ENCODE peak calls at places on chromosomes 7 and 10, in nine cellular contexts. U is gastrocnemius medialis, W is upper lobe of left lung, Z is heart left ventricle, C is stomach, F is suprapubic skin, I is ovary, Q is K562, A is spleen. S is an unnamed sample.

GRCh38 chr10:71383972-71384687 is 12.6 kb upstream of the CDH23 start:
- DNase-seq in U (peak), W (peak), Z (peak), C (peak), F (peak), I (peak), Q (peak), A (peak), S (peak)

GRCh38 chr7:100013328-100013676 is 2.1 kb upstream of the ZKSCAN1 start:
- DNase-seq in U (no peak), W (no peak), Z (no peak), C (no peak), F (no peak), I (peak), Q (no peak), A (no peak), S (no peak)

GRCh38 chr10:131050162-131050766 is 261.3 kb downstream of the TCERG1L start:
- DNase-seq in U (no peak), W (no peak), Z (no peak), C (no peak), F (no peak), I (no peak), Q (no peak), A (peak), S (no peak)

GRCh38 chr10:21528452-21529235 is 3.2 kb upstream of the SKIDA1 start:
- DNase-seq in U (no peak), W (no peak), Z (no peak), C (no peak), F (no peak), I (no peak), Q (no peak), A (no peak), S (peak)

GRCh38 chr10:69994262-69994661 is 58.4 kb upstream of the MACROH2A2 start:
- DNase-seq in U (peak), W (peak), Z (peak), C (no peak), F (no peak), I (no peak), Q (peak), A (no peak), S (peak)

GRCh38 chr7:97982647-97983046 is 7.3 kb downstream of the OCM2 start:
- DNase-seq in U (no peak), W (peak), Z (no peak), C (no peak), F (no peak), I (no peak), Q (no peak), A (no peak), S (no peak)

GRCh38 chr7:134311807-134312206 is 4.9 kb downstream of the SLC35B4 start:
- DNase-seq in U (no peak), W (no peak), Z (no peak), C (no peak), F (no peak), I (no peak), Q (no peak), A (no peak), S (no peak)

GRCh38 chr10:29784175-29784773 is 149.5 kb upstream of the SVIL start:
- DNase-seq in U (peak), W (peak), Z (peak), C (peak), F (peak), I (peak), Q (no peak), A (no peak), S (peak)

GRCh38 chr7:18890134-18890533 is 227.3 kb downstream of the TWIST1 start:
- DNase-seq in U (no peak), W (no peak), Z (no peak), C (no peak), F (no peak), I (no peak), Q (no peak), A (no peak), S (no peak)

GRCh38 chr7:67842571-67842970 is 845.9 kb downstream of the TYW1 start:
- DNase-seq in U (no peak), W (no peak), Z (no peak), C (no peak), F (no peak), I (no peak), Q (no peak), A (no peak), S (no peak)

GRCh38 chr7:80721880-80722595 is 83.6 kb downstream of the CD36 start:
- DNase-seq in U (no peak), W (peak), Z (no peak), C (no peak), F (no peak), I (no peak), Q (no peak), A (no peak), S (no peak)

GRCh38 chr10:79405221-79405994 is 40.0 kb downstream of the ZCCHC24 start:
- DNase-seq in U (no peak), W (no peak), Z (no peak), C (peak), F (peak), I (peak), Q (no peak), A (peak), S (no peak)

GRCh38 chr10:33353853-33354252 is 19.4 kb upstream of the NRP1 start:
- DNase-seq in U (no peak), W (no peak), Z (no peak), C (no peak), F (no peak), I (no peak), Q (no peak), A (no peak), S (no peak)

GRCh38 chr10:121684276-121684675 is 86.0 kb upstream of the FGFR2 start:
- DNase-seq in U (no peak), W (no peak), Z (no peak), C (no peak), F (no peak), I (no peak), Q (no peak), A (no peak), S (no peak)

GRCh38 chr10:6343321-6344010 is 140.7 kb downstream of the PFKFB3 start:
- DNase-seq in U (no peak), W (no peak), Z (no peak), C (no peak), F (no peak), I (no peak), Q (no peak), A (no peak), S (no peak)

GRCh38 chr10:86385806-86386205 is 19.2 kb upstream of the GRID1 start:
- DNase-seq in U (no peak), W (no peak), Z (no peak), C (no peak), F (no peak), I (no peak), Q (no peak), A (no peak), S (no peak)

GRCh38 chr7:155373359-155374273 is 75.9 kb downstream of the INSIG1 start:
- DNase-seq in U (no peak), W (no peak), Z (no peak), C (no peak), F (no peak), I (no peak), Q (no peak), A (peak), S (no peak)

GRCh38 chr10:113953505-113954272 is 90.0 kb upstream of the ADRB1 start:
- DNase-seq in U (no peak), W (no peak), Z (no peak), C (no peak), F (no peak), I (no peak), Q (peak), A (no peak), S (no peak)

GRCh38 chr7:92731327-92732063 is 104.9 kb downstream of the CDK6 start:
- DNase-seq in U (no peak), W (no peak), Z (no peak), C (no peak), F (no peak), I (no peak), Q (no peak), A (no peak), S (no peak)

GRCh38 chr7:158517072-158517471 is 70.6 kb downstream of the PTPRN2 start:
- DNase-seq in U (no peak), W (no peak), Z (no peak), C (no peak), F (no peak), I (no peak), Q (no peak), A (no peak), S (no peak)

GRCh38 chr10:37535459-37536246 is 321.8 kb downstream of the ZNF248 start:
- DNase-seq in U (no peak), W (no peak), Z (no peak), C (no peak), F (no peak), I (no peak), Q (no peak), A (no peak), S (no peak)

GRCh38 chr7:69232445-69233376 is 365.6 kb upstream of the AUTS2 start:
- DNase-seq in U (no peak), W (no peak), Z (no peak), C (no peak), F (peak), I (no peak), Q (no peak), A (no peak), S (no peak)

GRCh38 chr10:79273603-79274002 is 73.7 kb upstream of the PPIF start:
- DNase-seq in U (no peak), W (no peak), Z (no peak), C (no peak), F (no peak), I (peak), Q (no peak), A (no peak), S (peak)

GRCh38 chr10:21399392-21400015 is 126.0 kb downstream of the SKIDA1 start:
- DNase-seq in U (no peak), W (no peak), Z (no peak), C (no peak), F (no peak), I (no peak), Q (no peak), A (no peak), S (no peak)

GRCh38 chr7:6340241-6340640 is 67.8 kb upstream of the CYTH3 start:
- DNase-seq in U (no peak), W (no peak), Z (no peak), C (no peak), F (no peak), I (no peak), Q (no peak), A (no peak), S (no peak)

GRCh38 chr7:99340659-99341058 is 15.0 kb downstream of the ARPC1A start:
- DNase-seq in U (no peak), W (no peak), Z (no peak), C (no peak), F (no peak), I (no peak), Q (no peak), A (no peak), S (no peak)

DNA sequence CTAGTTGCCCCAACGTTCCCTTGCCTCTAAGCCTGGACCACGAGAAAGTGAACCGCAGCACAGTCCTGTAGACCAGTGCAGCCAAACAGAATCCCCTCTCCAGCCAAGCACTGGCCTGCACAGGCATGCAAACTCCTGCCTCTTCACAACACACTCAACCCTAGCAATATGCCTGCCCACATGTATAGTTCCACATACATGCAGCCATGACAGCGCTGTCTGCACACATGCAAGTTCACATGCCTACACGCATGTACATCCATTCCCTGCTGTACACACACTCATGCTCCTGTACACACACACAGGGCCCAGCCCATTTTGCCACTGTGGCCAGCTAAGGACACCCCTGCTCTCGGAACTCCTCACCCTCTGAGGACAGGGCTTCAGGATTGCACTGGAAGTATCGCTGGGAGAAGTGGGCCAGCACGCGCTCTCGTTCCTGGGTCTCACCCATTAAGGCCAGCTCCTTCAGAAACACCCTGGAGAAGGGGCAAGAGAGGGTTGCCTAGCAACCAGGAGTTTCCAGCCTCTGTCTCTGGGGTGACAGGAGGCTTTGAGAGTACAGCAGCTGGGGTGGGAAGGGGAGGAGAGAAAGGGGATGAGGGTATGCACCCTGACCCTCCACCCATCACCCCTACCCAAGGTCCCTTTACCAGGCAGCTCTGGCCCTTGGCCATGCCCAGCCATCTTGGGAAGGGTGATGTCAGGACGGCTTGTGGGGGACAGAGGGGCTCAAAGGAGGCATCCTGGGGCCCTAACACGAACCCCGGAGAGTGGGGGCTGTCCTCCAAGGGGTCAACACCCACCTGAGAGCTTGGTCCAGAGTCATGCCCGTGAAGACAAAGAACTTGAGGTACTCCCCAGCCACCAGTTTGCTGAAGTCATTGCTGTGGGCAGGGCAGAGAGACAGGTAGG is 7.0 kb downstream of the PSD start:
- DNase-seq in U (no peak), W (no peak), Z (no peak), C (no peak), F (no peak), I (no peak), Q (no peak), A (no peak), S (no peak)
- TF ChIP-seq POLR2A in U (no peak), W (no peak), Z (no peak), C (no peak), F (no peak), I (no peak), Q (no peak), A (no peak), S (no peak)

DNA sequence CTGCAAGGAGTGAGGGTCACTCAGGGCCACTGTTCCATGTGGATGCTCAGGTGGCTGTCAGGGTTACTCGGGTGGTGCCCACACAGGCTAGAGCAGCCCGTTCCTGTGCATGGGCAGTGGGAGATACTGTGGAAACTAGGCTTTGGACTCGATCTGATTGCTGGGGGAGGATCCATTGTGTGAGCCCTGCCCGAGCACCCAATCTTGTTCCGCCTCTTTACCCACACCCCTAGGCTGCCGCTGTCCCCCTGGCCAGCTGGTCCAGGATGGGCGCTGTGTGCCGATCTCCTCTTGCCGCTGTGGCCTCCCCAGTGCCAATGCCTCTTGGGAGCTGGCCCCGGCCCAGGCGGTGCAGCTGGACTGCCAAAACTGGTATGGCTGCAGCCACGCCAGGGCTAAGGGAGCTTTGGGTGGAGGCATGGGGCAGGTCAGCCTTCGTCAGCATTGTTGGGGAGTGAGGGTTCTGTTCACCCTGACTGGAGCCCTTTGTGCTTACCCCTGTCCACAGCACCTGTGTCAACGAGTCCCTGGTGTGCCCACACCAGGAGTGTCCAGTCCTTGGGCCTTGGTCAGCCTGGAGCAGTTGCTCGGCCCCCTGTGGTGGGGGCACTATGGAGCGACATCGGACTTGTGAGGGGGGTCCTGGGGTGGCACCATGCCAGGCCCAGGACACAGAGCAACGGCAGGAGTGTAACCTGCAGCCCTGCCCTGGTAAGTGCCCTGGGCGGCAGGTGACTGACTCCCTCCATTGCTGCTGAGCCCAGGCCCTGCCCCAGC is 12.4 kb upstream of the ZNF862 start:
- DNase-seq in U (no peak), W (no peak), Z (no peak), C (no peak), F (no peak), I (peak), Q (no peak), A (peak), S (no peak)
- H3K27ac ChIP-seq in U (no peak), W (no peak), Z (no peak), C (no peak), F (no peak), I (no peak), Q (no peak), A (no peak), S (no peak)

GRCh38 chr7:105531797-105532671 is at the start of gene RINT1:
- DNase-seq in U (peak), W (peak), Z (peak), C (peak), F (peak), I (peak), Q (peak), A (peak), S (peak)
- TF ChIP-seq POLR2A in U (peak), W (no peak), Z (no peak), C (no peak), F (peak), I (peak), Q (peak), A (peak), S (peak)

DNA sequence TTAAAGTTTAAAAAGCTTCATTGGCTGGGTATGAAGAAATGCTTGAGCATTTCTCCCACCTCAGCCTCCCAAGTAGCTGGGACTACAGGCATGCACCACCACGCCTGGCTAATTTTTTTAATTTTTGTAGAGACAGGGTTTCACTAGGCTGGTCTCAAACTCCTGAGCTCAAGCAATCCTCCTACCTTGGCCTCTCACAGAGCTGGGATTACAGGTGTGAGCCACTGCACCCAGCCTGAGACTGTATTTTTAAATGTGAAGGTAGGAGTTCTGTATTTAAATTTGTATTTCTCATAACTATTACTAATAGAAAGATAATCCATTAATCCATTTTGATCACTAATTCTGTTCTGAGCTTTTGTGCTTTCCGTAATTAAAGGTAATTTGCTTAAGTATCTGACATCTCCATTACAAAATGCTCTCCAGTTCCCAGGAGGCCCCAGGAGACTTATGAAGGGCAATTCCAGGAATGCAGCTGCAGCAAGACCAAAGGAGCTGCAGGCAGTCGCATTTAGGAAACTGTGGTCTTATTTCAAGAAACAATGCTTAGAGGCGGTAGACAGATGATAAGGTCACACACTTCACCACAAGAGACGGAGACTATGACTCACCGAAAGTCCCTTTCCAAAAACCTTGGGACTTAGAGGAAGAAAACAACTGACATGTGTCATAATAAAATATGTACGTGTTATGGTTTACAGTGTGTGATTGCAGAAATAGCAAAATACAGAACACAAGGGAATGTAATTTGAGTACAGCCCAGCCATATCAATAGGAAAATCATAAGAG is 23.3 kb downstream of the YAE1 start:
- DNase-seq in U (no peak), W (peak), Z (no peak), C (no peak), F (no peak), I (no peak), Q (peak), A (no peak), S (peak)
- H3K27ac ChIP-seq in U (no peak), W (peak), Z (peak), C (peak), F (peak), I (no peak), Q (peak), A (no peak), S (peak)

GRCh38 chr7:3955751-3956696 is 655.0 kb downstream of the SDK1 start:
- DNase-seq in U (no peak), W (no peak), Z (no peak), C (no peak), F (no peak), I (no peak), Q (no peak), A (no peak), S (no peak)

GRCh38 chr7:3957735-3958491 is 656.9 kb downstream of the SDK1 start:
- DNase-seq in U (no peak), W (no peak), Z (no peak), C (no peak), F (no peak), I (no peak), Q (no peak), A (no peak), S (no peak)

GRCh38 chr7:3959364-3959763 is 658.3 kb downstream of the SDK1 start:
- DNase-seq in U (no peak), W (no peak), Z (no peak), C (no peak), F (no peak), I (no peak), Q (no peak), A (no peak), S (no peak)

GRCh38 chr7:3955026-3955425 is 654.0 kb downstream of the SDK1 start:
- DNase-seq in U (no peak), W (no peak), Z (no peak), C (no peak), F (peak), I (no peak), Q (no peak), A (no peak), S (no peak)

GRCh38 chr7:3956949-3957348 is 655.9 kb downstream of the SDK1 start:
- DNase-seq in U (no peak), W (no peak), Z (no peak), C (no peak), F (no peak), I (no peak), Q (no peak), A (no peak), S (no peak)
- TF ChIP-seq POLR2A in U (no peak), W (no peak), Z (no peak), C (no peak), F (no peak), I (no peak), Q (no peak), A (no peak), S (no peak)